ENCODE peak calls at places on chromosome 9, in five cellular contexts. One of them, this sample, is unnamed.
A peak's percentile ranks its signal among the peaks of the same experiment; 100 is the strongest.

GRCh38 chr9:92294297-92294676 is 790 bp upstream of the IARS1 start:
- DNase-seq in NCI-H2081: no peak
- DNase-seq in SJCRH30: peak; percentile 28
- DNase-seq in amniotic epithelial cell: peak; percentile 16
- DNase-seq in stimulated activated naive CD8-positive, alpha-beta T cell treated with anti-CD3 and anti-CD28 coated beads, Interleukin-15, Interleukin-2, amounts not matched to agents 100 U/mL and 50 U/mL, for 24 hours: peak; percentile 19
- DNase-seq in this sample: no peak

GRCh38 chr9:10228082-10228481 is 384.7 kb downstream of the PTPRD start:
- DNase-seq in NCI-H2081: no peak
- DNase-seq in SJCRH30: no peak
- DNase-seq in amniotic epithelial cell: no peak
- DNase-seq in stimulated activated naive CD8-positive, alpha-beta T cell treated with anti-CD3 and anti-CD28 coated beads, Interleukin-15, Interleukin-2, amounts not matched to agents 100 U/mL and 50 U/mL, for 24 hours: no peak
- DNase-seq in this sample: no peak

GRCh38 chr9:128213746-128214497 is 10.7 kb downstream of the DNM1 start:
- DNase-seq in NCI-H2081: no peak
- DNase-seq in SJCRH30: no peak
- DNase-seq in amniotic epithelial cell: no peak
- DNase-seq in stimulated activated naive CD8-positive, alpha-beta T cell treated with anti-CD3 and anti-CD28 coated beads, Interleukin-15, Interleukin-2, amounts not matched to agents 100 U/mL and 50 U/mL, for 24 hours: no peak
- DNase-seq in this sample: no peak

GRCh38 chr9:137797206-137798120 is 80.1 kb upstream of the CACNA1B start:
- DNase-seq in NCI-H2081: peak; percentile 47
- DNase-seq in SJCRH30: no peak
- DNase-seq in amniotic epithelial cell: no peak
- DNase-seq in stimulated activated naive CD8-positive, alpha-beta T cell treated with anti-CD3 and anti-CD28 coated beads, Interleukin-15, Interleukin-2, amounts not matched to agents 100 U/mL and 50 U/mL, for 24 hours: no peak
- DNase-seq in this sample: no peak

GRCh38 chr9:91577540-91577939 is 153.9 kb upstream of the NFIL3 start:
- DNase-seq in NCI-H2081: no peak
- DNase-seq in SJCRH30: no peak
- DNase-seq in amniotic epithelial cell: peak; percentile 7
- DNase-seq in stimulated activated naive CD8-positive, alpha-beta T cell treated with anti-CD3 and anti-CD28 coated beads, Interleukin-15, Interleukin-2, amounts not matched to agents 100 U/mL and 50 U/mL, for 24 hours: no peak
- DNase-seq in this sample: no peak

GRCh38 chr9:14554866-14555265 is 138.4 kb downstream of the ZDHHC21 start:
- DNase-seq in NCI-H2081: no peak
- DNase-seq in SJCRH30: no peak
- DNase-seq in amniotic epithelial cell: no peak
- DNase-seq in stimulated activated naive CD8-positive, alpha-beta T cell treated with anti-CD3 and anti-CD28 coated beads, Interleukin-15, Interleukin-2, amounts not matched to agents 100 U/mL and 50 U/mL, for 24 hours: no peak
- DNase-seq in this sample: no peak

GRCh38 chr9:129175825-129176633 is 2.0 kb downstream of the IER5L start:
- DNase-seq in NCI-H2081: peak; percentile 61
- DNase-seq in SJCRH30: peak; percentile 74
- DNase-seq in amniotic epithelial cell: peak; percentile 90
- DNase-seq in stimulated activated naive CD8-positive, alpha-beta T cell treated with anti-CD3 and anti-CD28 coated beads, Interleukin-15, Interleukin-2, amounts not matched to agents 100 U/mL and 50 U/mL, for 24 hours: peak; percentile 65
- DNase-seq in this sample: no peak

GRCh38 chr9:68631811-68632210 is 73.2 kb upstream of the PIP5K1B start:
- DNase-seq in NCI-H2081: no peak
- DNase-seq in SJCRH30: no peak
- DNase-seq in amniotic epithelial cell: no peak
- DNase-seq in stimulated activated naive CD8-positive, alpha-beta T cell treated with anti-CD3 and anti-CD28 coated beads, Interleukin-15, Interleukin-2, amounts not matched to agents 100 U/mL and 50 U/mL, for 24 hours: no peak
- DNase-seq in this sample: no peak

GRCh38 chr9:93096131-93096802 is at the start of gene CARD19:
- DNase-seq in NCI-H2081: peak; percentile 47
- DNase-seq in SJCRH30: peak; percentile 67
- DNase-seq in amniotic epithelial cell: no peak
- DNase-seq in stimulated activated naive CD8-positive, alpha-beta T cell treated with anti-CD3 and anti-CD28 coated beads, Interleukin-15, Interleukin-2, amounts not matched to agents 100 U/mL and 50 U/mL, for 24 hours: peak; percentile 63
- DNase-seq in this sample: no peak

GRCh38 chr9:78408388-78408787 is 111.5 kb downstream of the PSAT1 start:
- DNase-seq in NCI-H2081: no peak
- DNase-seq in SJCRH30: no peak
- DNase-seq in amniotic epithelial cell: no peak
- DNase-seq in stimulated activated naive CD8-positive, alpha-beta T cell treated with anti-CD3 and anti-CD28 coated beads, Interleukin-15, Interleukin-2, amounts not matched to agents 100 U/mL and 50 U/mL, for 24 hours: no peak
- DNase-seq in this sample: no peak

This sample was measured in cortex of kidney.